ENCODE peak calls at places on chromosomes 3 and 15, in six cellular contexts. D is GM12865, J is astrocyte, Y is A549, S is H1, P is K562. M is an unnamed sample.

GRCh38 chr3:22885039-22885438 is 318.1 kb upstream of the UBE2E2 start:
- DNase-seq in Y (no peak), J (no peak), D (no peak), S (no peak), P (no peak), M (no peak)

GRCh38 chr3:194449913-194450312 is 36.9 kb downstream of the ATP13A3 start:
- DNase-seq in S (no peak), P (no peak), J (no peak), Y (no peak), D (no peak), M (no peak)

GRCh38 chr3:130276203-130276803 is 69.2 kb upstream of the COL6A5 start:
- DNase-seq in J (peak), P (peak), D (peak), Y (peak), S (no peak), M (peak)

GRCh38 chr3:125443923-125444322 is 68.8 kb upstream of the ZNF148 start:
- DNase-seq in J (peak), S (no peak), D (no peak), Y (no peak), P (no peak), M (no peak)

GRCh38 chr3:56923546-56924224 is 121.9 kb upstream of the ARHGEF3 start:
- DNase-seq in J (no peak), Y (no peak), D (no peak), P (no peak), S (no peak), M (peak)

GRCh38 chr3:100149130-100149529 is 34.8 kb upstream of the FILIP1L start:
- DNase-seq in P (no peak), J (no peak), S (no peak), Y (no peak), D (no peak), M (no peak)

GRCh38 chr15:72604794-72605193 is 49.7 kb upstream of the GOLGA6B start:
- DNase-seq in P (peak), Y (no peak), J (no peak), D (no peak), S (no peak), M (no peak)

GRCh38 chr15:33066584-33066983 is 127.9 kb downstream of the FMN1 start:
- DNase-seq in J (no peak), P (no peak), Y (no peak), D (no peak), S (no peak), M (no peak)

GRCh38 chr3:126111566-126112475 is 27.9 kb upstream of the SLC41A3 start:
- DNase-seq in D (no peak), P (no peak), Y (no peak), S (peak), J (no peak), M (no peak)

GRCh38 chr3:126777366-126777765 is 73.3 kb downstream of the CHCHD6 start:
- DNase-seq in P (peak), D (no peak), J (no peak), S (no peak), Y (no peak), M (no peak)

GRCh38 chr3:184742676-184743135 is 30.8 kb upstream of the MAGEF1 start:
- DNase-seq in J (no peak), D (no peak), P (peak), S (no peak), Y (no peak), M (no peak)

GRCh38 chr15:48190932-48191573 is 412 bp upstream of the CTXN2 start:
- DNase-seq in S (peak), D (peak), P (no peak), Y (no peak), J (peak), M (peak)

GRCh38 chr3:31550452-31551251 is 17.9 kb downstream of the STT3B start:
- DNase-seq in S (no peak), J (no peak), D (no peak), P (no peak), Y (peak), M (no peak)

GRCh38 chr15:29040367-29040745 is 154.6 kb downstream of the APBA2 start:
- DNase-seq in D (no peak), P (no peak), J (peak), S (no peak), Y (no peak), M (peak)

GRCh38 chr3:65425880-65426279 is 612.8 kb downstream of the MAGI1 start:
- DNase-seq in Y (no peak), J (no peak), D (no peak), P (no peak), S (no peak), M (no peak)

GRCh38 chr3:157533298-157533870 is 30.2 kb upstream of the VEPH1 start:
- DNase-seq in S (no peak), P (peak), D (no peak), Y (no peak), J (peak), M (no peak)

GRCh38 chr3:148077318-148077923 is 620.3 kb upstream of the AGTR1 start:
- DNase-seq in Y (peak), J (no peak), P (no peak), S (no peak), D (peak), M (no peak)

GRCh38 chr3:183260167-183260904 is 7.3 kb downstream of the B3GNT5 start:
- DNase-seq in S (no peak), Y (no peak), P (no peak), D (no peak), J (no peak), M (no peak)

GRCh38 chr3:2172561-2173171 is 74.0 kb downstream of the CNTN4 start:
- DNase-seq in D (no peak), J (no peak), S (no peak), P (no peak), Y (no peak), M (no peak)

GRCh38 chr15:88989578-88989977 is 76.4 kb upstream of the MFGE8 start:
- DNase-seq in J (peak), P (no peak), S (no peak), D (no peak), Y (no peak), M (no peak)

GRCh38 chr3:44323341-44323955 is 15.1 kb upstream of the TCAIM start:
- DNase-seq in P (peak), Y (peak), J (peak), D (peak), S (peak), M (no peak)

GRCh38 chr3:8110966-8111798 is 390.4 kb upstream of the LMCD1 start:
- DNase-seq in D (peak), J (peak), S (peak), Y (peak), P (peak), M (peak)

GRCh38 chr15:43249699-43250203 is 17.0 kb downstream of the TGM5 start:
- DNase-seq in J (peak), D (peak), P (peak), S (no peak), Y (no peak), M (no peak)

GRCh38 chr3:183188895-183189462 is 26.4 kb upstream of the LAMP3 start:
- DNase-seq in S (peak), P (peak), D (peak), Y (peak), J (no peak), M (no peak)

GRCh38 chr15:93861413-93861812 is 369.9 kb upstream of the MCTP2 start:
- DNase-seq in D (peak), J (peak), P (no peak), S (no peak), Y (no peak), M (no peak)

GRCh38 chr3:127598841-127599570 is 795 bp downstream of the MCM2 start:
- DNase-seq in D (no peak), Y (no peak), J (no peak), S (no peak), P (no peak), M (no peak)

GRCh38 chr15:59885832-59886231 is 118.3 kb upstream of the FOXB1 start:
- DNase-seq in Y (no peak), J (peak), D (no peak), P (no peak), S (no peak), M (no peak)

GRCh38 chr15:84599906-84600305 is 903 bp upstream of the ZSCAN2 start:
- DNase-seq in Y (no peak), S (no peak), P (no peak), J (no peak), D (no peak), M (no peak)

GRCh38 chr15:63634154-63634553 is 37.0 kb downstream of the FBXL22 start:
- DNase-seq in J (no peak), Y (no peak), S (no peak), P (no peak), D (no peak), M (no peak)

GRCh38 chr3:49296781-49297420 is 19.9 kb upstream of the C3orf62 start:
- DNase-seq in P (no peak), D (peak), Y (no peak), S (no peak), J (no peak), M (no peak)

GRCh38 chr15:94526071-94526689 is 294.8 kb downstream of the MCTP2 start:
- DNase-seq in S (no peak), D (no peak), J (no peak), P (no peak), Y (no peak), M (no peak)

GRCh38 chr3:7953449-7954015 is 548.1 kb upstream of the LMCD1 start:
- DNase-seq in D (no peak), P (no peak), Y (no peak), J (no peak), S (no peak), M (no peak)

GRCh38 chr3:22730701-22731100 is 472.4 kb upstream of the UBE2E2 start:
- DNase-seq in Y (no peak), D (no peak), P (no peak), S (no peak), J (no peak), M (no peak)

GRCh38 chr3:195066441-195066841 is 204.5 kb downstream of the XXYLT1 start:
- DNase-seq in Y (no peak), D (no peak), J (no peak), S (no peak), P (no peak), M (no peak)

GRCh38 chr3:123788706-123789105 is 95.4 kb downstream of the MYLK start:
- DNase-seq in D (no peak), P (no peak), S (no peak), Y (no peak), J (peak), M (no peak)

GRCh38 chr3:156148946-156149348 is 28.6 kb downstream of the KCNAB1 start:
- DNase-seq in J (peak), P (peak), D (no peak), Y (no peak), S (no peak), M (no peak)

GRCh38 chr3:105274958-105275357 is 91.8 kb upstream of the ALCAM start:
- DNase-seq in S (no peak), Y (no peak), J (peak), P (no peak), D (no peak), M (peak)

DNA sequence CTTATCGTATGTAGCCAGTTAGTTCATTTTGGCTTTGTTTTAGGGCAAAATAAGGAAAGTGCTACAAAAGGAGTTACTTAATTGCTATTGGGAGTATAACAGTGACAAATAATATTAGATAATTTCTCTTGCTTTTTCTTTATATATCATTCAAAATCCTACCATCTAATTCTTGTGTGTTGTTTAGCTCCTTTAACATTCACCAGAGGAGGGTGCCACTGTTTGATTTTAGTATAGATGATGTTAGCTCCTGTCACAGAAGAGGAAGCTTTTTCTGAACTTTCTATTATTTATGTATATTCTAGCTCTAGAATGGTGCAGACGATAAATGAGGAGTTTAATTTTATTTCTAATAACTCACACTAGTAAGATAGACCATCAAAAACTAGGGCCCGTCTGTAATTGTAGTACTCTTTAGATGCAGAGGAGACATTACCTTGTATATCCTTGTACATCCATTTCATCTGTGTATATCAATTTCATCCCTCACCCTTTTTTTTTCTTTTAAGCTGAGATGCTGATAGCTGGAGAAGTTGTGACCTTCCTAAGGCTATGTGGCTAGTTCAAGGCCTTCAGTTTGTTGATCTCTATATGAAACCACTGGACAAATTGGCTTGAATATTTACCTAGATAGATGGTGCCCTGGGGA is 3.0 kb downstream of the PPM1L start:
- DNase-seq in Y (no peak), J (no peak), P (no peak), S (no peak), D (no peak), M (no peak)
- TF ChIP-seq CTCF in Y (no peak), J (no peak), P (no peak), S (no peak), D (no peak), M (no peak)

DNA sequence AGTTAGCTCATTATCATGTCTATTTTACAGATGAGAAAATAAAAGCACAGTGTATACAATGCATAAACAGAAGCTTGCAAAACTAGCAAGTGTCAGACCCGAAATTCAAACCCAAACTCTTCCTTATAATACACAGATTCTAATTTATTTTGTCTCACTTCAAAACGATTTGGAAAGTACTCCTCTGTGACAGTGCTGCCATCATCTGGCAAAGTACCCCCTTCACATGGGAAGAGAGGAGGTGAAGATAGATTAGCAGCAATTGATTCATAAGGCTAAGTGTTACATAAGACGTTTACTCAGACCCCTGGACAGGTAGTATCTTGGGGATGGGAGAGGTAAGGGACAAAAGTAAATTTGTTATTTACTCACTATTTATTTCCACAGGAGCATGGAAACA is 744.0 kb upstream of the SGO1 start:
- DNase-seq in J (no peak), Y (no peak), P (peak), D (peak), S (no peak), M (no peak)
- TF ChIP-seq CTCF in J (peak), Y (no peak), P (peak), D (peak), S (peak), M (peak)

GRCh38 chr3:53677406-53677805 is 168.8 kb downstream of the CHDH start:
- DNase-seq in P (no peak), Y (no peak), D (peak), S (no peak), J (no peak), M (no peak)
- TF ChIP-seq CTCF in P (no peak), Y (peak), D (no peak), S (no peak), J (peak), M (peak)

GRCh38 chr3:99009851-99010250 is 108.4 kb upstream of the DCBLD2 start:
- DNase-seq in J (no peak), S (no peak), Y (no peak), D (no peak), P (peak), M (no peak)

GRCh38 chr3:99012051-99012450 is 110.6 kb upstream of the DCBLD2 start:
- DNase-seq in S (no peak), J (peak), D (peak), Y (no peak), P (no peak), M (no peak)

GRCh38 chr3:99006686-99007085 is 105.2 kb upstream of the DCBLD2 start:
- DNase-seq in Y (no peak), D (no peak), P (no peak), J (no peak), S (no peak), M (no peak)
- TF ChIP-seq CTCF in Y (no peak), D (no peak), P (no peak), J (no peak), S (no peak), M (no peak)